ENCODE peak calls at places on chromosomes 7 and 10, in four cellular contexts. One of them, this sample, is unnamed.

GRCh38 chr7:121931149-121931922 is 58.4 kb downstream of the PTPRZ1 start:
- DNase-seq in HCT116: no peak
- DNase-seq in K562: no peak
- DNase-seq in GM12878: no peak
- DNase-seq in this sample: no peak

GRCh38 chr7:7554647-7555575 is 11.8 kb upstream of the MIOS start:
- DNase-seq in HCT116: no peak
- DNase-seq in K562: no peak
- DNase-seq in GM12878: no peak
- DNase-seq in this sample: no peak

GRCh38 chr7:80307251-80307856 is 172.7 kb downstream of the GNAI1 start:
- DNase-seq in HCT116: no peak
- DNase-seq in K562: no peak
- DNase-seq in GM12878: no peak
- DNase-seq in this sample: no peak

GRCh38 chr10:44950326-44951225 is 9.0 kb upstream of the RASSF4 start:
- DNase-seq in HCT116: no peak
- DNase-seq in K562: no peak
- DNase-seq in GM12878: no peak
- DNase-seq in this sample: no peak

GRCh38 chr7:85595639-85596268 is 408.9 kb upstream of the SEMA3D start:
- DNase-seq in HCT116: no peak
- DNase-seq in K562: no peak
- DNase-seq in GM12878: no peak
- DNase-seq in this sample: no peak

GRCh38 chr10:120394446-120394845 is 62.6 kb upstream of the PLPP4 start:
- DNase-seq in HCT116: no peak
- DNase-seq in K562: no peak
- DNase-seq in GM12878: no peak
- DNase-seq in this sample: no peak

GRCh38 chr7:5700391-5700985 is 81.0 kb downstream of the RNF216 start:
- DNase-seq in HCT116: no peak
- DNase-seq in K562: no peak
- DNase-seq in GM12878: no peak
- DNase-seq in this sample: no peak

GRCh38 chr10:63071145-63071544 is 62.0 kb upstream of the NRBF2 start:
- DNase-seq in HCT116: no peak
- DNase-seq in K562: no peak
- DNase-seq in GM12878: no peak
- DNase-seq in this sample: no peak

GRCh38 chr10:5862360-5862929 is 27.2 kb downstream of the ANKRD16 start:
- DNase-seq in HCT116: no peak
- DNase-seq in K562: no peak
- DNase-seq in GM12878: peak; percentile 94
- DNase-seq in this sample: peak; percentile 28

GRCh38 chr10:79264942-79265341 is 82.3 kb upstream of the PPIF start:
- DNase-seq in HCT116: no peak
- DNase-seq in K562: no peak
- DNase-seq in GM12878: no peak
- DNase-seq in this sample: no peak

GRCh38 chr7:20839196-20839735 is 52.6 kb upstream of the SP8 start:
- DNase-seq in HCT116: no peak
- DNase-seq in K562: no peak
- DNase-seq in GM12878: no peak
- DNase-seq in this sample: no peak

GRCh38 chr10:120336910-120337540 is 120.0 kb upstream of the PLPP4 start:
- DNase-seq in HCT116: peak; percentile 51
- DNase-seq in K562: peak; percentile 11
- DNase-seq in GM12878: no peak
- DNase-seq in this sample: peak; percentile 33

DNA sequence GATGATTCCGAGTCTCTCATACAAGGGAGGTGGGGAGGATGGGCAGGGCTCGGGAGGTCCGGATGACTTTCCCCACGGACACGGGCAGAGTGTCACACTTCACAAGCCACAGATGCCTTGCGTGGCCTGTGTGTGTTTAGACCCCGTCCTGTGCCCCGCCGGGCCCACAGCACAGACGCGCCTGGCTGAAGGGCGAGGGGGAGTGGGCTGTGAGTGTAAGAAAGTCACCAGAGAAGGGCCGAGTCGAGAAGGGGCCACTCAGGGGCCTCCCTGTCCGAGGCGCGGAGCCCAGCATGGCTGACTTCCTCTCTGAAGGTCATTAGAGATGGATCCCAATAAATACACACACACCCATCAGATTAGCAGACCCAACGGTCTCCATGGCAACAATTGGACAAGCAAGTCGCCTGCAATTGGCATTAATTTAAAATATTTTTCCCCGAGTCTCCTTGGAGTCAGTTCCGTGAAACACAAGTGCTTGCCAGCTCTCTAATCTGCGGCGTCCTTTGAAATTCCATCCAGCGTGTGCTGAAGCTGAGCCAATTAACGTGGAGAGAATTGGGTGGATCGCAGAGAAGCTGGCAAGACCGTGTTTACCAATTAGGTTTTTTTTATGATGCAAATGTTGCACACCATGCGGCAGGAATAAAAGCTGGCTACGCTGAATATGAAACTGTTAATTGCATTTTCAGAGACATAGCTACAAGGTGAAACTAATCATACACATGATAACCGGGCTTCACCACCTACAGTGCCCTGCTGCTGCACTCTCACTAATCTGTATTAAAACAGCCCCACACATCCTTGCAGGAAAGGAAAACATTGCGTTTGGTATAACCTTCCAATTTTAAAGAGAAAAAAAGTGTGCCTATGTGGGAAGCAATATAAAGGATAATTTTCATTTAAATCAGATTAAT is 571.2 kb downstream of the PTPRN2 start:
- DNase-seq in HCT116: no peak
- DNase-seq in K562: no peak
- DNase-seq in GM12878: no peak
- DNase-seq in this sample: no peak
- TF ChIP-seq SP1 in HCT116: no peak
- TF ChIP-seq SP1 in K562: no peak
- TF ChIP-seq SP1 in GM12878: no peak
- TF ChIP-seq SP1 in this sample: no peak

GRCh38 chr7:45873355-45873754 is 473 bp upstream of the CCDC201 start:
- DNase-seq in HCT116: no peak
- DNase-seq in K562: no peak
- DNase-seq in GM12878: no peak
- DNase-seq in this sample: no peak

GRCh38 chr7:45869426-45869825 is 3.5 kb downstream of the CCDC201 start:
- DNase-seq in HCT116: no peak
- DNase-seq in K562: no peak
- DNase-seq in GM12878: no peak
- DNase-seq in this sample: no peak

GRCh38 chr7:45874408-45875131 is 1.7 kb upstream of the CCDC201 start:
- DNase-seq in HCT116: no peak
- DNase-seq in K562: no peak
- DNase-seq in GM12878: no peak
- DNase-seq in this sample: peak; percentile 58

GRCh38 chr7:45873035-45873354 is at the start of gene CCDC201:
- DNase-seq in HCT116: no peak
- DNase-seq in K562: no peak
- DNase-seq in GM12878: no peak
- DNase-seq in this sample: no peak

DNA sequence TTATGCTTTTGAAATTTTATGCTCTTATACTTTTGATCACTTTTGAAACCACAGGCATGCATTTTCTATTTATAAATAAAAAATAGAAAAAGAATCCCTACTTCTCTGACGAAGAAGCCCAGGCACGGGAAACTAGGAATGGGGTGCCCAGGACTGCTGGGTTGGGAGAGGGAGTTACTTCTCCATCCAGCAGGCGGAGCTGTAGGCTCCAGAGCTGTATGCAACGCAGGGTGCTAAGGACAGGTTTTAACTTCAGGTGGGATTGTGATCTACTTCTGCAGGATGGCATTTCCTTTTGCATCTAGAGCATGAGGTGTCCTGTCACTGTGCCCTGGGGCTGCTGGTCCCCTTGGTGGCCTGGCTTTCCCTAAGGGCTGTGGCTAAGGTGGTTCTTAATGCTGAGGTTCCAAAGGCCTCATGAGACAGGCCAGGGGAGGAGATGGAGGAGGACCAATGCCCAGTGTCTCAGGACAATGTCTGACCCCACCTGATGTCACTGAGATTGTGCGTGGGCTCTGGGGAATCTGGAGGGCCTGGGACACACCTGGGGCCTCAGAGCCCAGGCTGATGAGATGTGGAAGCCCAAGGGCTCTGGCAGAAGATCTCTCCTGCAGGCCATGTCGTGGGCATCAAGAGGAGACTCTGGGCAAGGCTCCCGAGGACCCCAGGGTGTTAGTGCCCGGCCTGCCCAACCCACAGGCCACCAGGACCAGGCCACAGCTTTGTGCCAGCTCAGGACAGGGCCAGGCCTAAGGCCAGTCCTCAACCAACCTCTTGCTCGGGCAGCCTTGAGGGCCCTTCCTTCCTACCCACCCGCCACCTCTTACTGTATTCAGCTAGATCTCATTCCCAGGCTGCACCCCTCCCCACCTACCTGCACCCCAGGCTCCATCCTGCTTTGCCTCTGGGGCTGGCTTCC is 507 bp downstream of the CCDC201 start:
- DNase-seq in HCT116: no peak
- DNase-seq in K562: peak; percentile 32
- DNase-seq in GM12878: no peak
- DNase-seq in this sample: peak; percentile 57
- TF ChIP-seq ZBTB33 in HCT116: no peak
- TF ChIP-seq ZBTB33 in K562: no peak
- TF ChIP-seq ZBTB33 in GM12878: no peak
- TF ChIP-seq ZBTB33 in this sample: no peak

GRCh38 chr7:105782391-105783063 is 93.9 kb downstream of the ATXN7L1 start:
- DNase-seq in HCT116: no peak
- DNase-seq in K562: no peak
- DNase-seq in GM12878: no peak
- DNase-seq in this sample: no peak
- TF ChIP-seq SP1 in HCT116: no peak
- TF ChIP-seq SP1 in K562: no peak
- TF ChIP-seq SP1 in GM12878: no peak
- TF ChIP-seq SP1 in this sample: no peak

DNA sequence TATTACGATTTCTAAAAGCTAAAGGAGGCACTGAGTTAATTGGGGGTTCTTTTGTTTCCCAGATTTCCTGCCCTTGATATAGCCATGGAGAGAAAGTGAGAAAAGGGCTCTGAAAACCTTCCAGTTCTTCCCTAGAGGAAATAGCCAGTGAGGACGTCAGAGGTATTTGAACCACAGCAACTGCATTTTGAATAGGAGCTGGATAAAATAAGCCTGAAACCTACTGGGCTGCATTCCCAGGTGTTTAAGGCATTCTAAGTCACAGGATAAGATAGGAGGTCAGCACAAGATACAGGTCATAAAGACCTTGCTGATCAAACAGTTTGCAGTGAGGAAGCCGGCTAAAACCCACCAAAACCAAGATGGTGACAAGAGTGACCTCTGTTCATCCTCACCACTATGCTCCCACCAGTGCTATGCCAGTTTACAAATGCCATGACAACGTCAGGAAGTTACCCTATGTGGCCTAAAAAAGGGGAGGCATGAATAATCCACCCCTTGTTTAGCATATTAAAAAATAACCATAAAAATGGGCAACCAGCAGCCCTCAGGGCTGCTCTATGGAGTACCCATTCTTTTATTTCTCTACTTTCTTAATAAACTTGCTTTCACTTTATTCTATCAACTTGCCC is 85.1 kb upstream of the FRMD4A start:
- DNase-seq in HCT116: no peak
- DNase-seq in K562: no peak
- DNase-seq in GM12878: no peak
- DNase-seq in this sample: no peak
- TF ChIP-seq ZBTB33 in HCT116: no peak
- TF ChIP-seq ZBTB33 in K562: no peak
- TF ChIP-seq ZBTB33 in GM12878: no peak
- TF ChIP-seq ZBTB33 in this sample: no peak

GRCh38 chr7:73560035-73560835 is 2.7 kb upstream of the BCL7B start:
- DNase-seq in HCT116: no peak
- DNase-seq in K562: no peak
- DNase-seq in GM12878: no peak
- DNase-seq in this sample: peak; percentile 46
- TF ChIP-seq SP1 in HCT116: no peak
- TF ChIP-seq SP1 in K562: no peak
- TF ChIP-seq SP1 in GM12878: no peak
- TF ChIP-seq SP1 in this sample: no peak

This sample was measured in HepG2.